ENCODE peak calls at places on chromosome 11, in ten cellular contexts. I is sigmoid colon; X is colonic mucosa; C is mesendoderm; Y is GM04504; G is astrocyte of the cerebellum; W is osteocyte; Z is stimulated activated CD4-positive, alpha-beta T cell treated with anti-CD3 and anti-CD28 coated beads, Interleukin-1b, Interleukin-23, amount 100 ng/mL, for 48 hours; K is effector memory CD4-positive, alpha-beta T cell; V is kidney epithelial cell. S is an unnamed sample.
A peak's percentile ranks its signal among the peaks of the same experiment; 100 is the strongest.

GRCh38 chr11:98711011-98711410 is 309.7 kb upstream of the CNTN5 start:
- DNase-seq in I (no peak), X (no peak), C (no peak), Y (no peak), G (peak; percentile 67), W (no peak), Z (no peak), K (no peak), V (no peak), S (no peak)

GRCh38 chr11:73260127-73260457 is 12.0 kb upstream of the P2RY6 start:
- DNase-seq in I (no peak), X (no peak), C (no peak), Y (no peak), G (no peak), W (peak; percentile 74), Z (no peak), K (no peak), V (no peak), S (peak; percentile 18)

GRCh38 chr11:119368121-119369034 is 13.1 kb downstream of the USP2 start:
- DNase-seq in I (peak; percentile 77), X (peak; percentile 89), C (no peak), Y (no peak), G (no peak), W (no peak), Z (no peak), K (no peak), V (no peak), S (peak; percentile 79)

GRCh38 chr11:126340960-126341709 is 14.4 kb upstream of the ST3GAL4 start:
- DNase-seq in I (no peak), X (no peak), C (no peak), Y (no peak), G (no peak), W (no peak), Z (no peak), K (no peak), V (no peak), S (no peak)

GRCh38 chr11:110430267-110431211 is 791 bp downstream of the FDX1 start:
- DNase-seq in I (peak; percentile 67), X (peak; percentile 75), C (peak; percentile 54), Y (no peak), G (no peak), W (no peak), Z (no peak), K (peak; percentile 3), V (no peak), S (peak; percentile 81)

GRCh38 chr11:14499178-14499559 is 442 bp downstream of the COPB1 start:
- DNase-seq in I (peak; percentile 73), X (peak; percentile 55), C (no peak), Y (no peak), G (no peak), W (no peak), Z (peak; percentile 34), K (no peak), V (no peak), S (no peak)

GRCh38 chr11:134544095-134544815 is 132.2 kb upstream of the B3GAT1 start:
- DNase-seq in I (no peak), X (no peak), C (peak; percentile 29), Y (no peak), G (no peak), W (peak; percentile 66), Z (no peak), K (no peak), V (no peak), S (no peak)

GRCh38 chr11:67269401-67270255 is 3.4 kb downstream of the GRK2 start:
- DNase-seq in I (peak; percentile 73), X (peak; percentile 82), C (no peak), Y (no peak), G (no peak), W (no peak), Z (no peak), K (no peak), V (no peak), S (peak; percentile 78)

GRCh38 chr11:46352063-46352841 is 5.0 kb downstream of the DGKZ start:
- DNase-seq in I (no peak), X (no peak), C (peak; percentile 82), Y (no peak), G (no peak), W (no peak), Z (peak; percentile 81), K (peak; percentile 73), V (no peak), S (peak; percentile 89)

GRCh38 chr11:117629891-117630538 is 167.0 kb downstream of the DSCAML1 start:
- DNase-seq in I (peak; percentile 40), X (no peak), C (no peak), Y (no peak), G (no peak), W (no peak), Z (no peak), K (no peak), V (no peak), S (peak; percentile 60)

GRCh38 chr11:130806746-130807145 is 109.5 kb downstream of the SNX19 start:
- DNase-seq in I (no peak), X (no peak), C (peak; percentile 57), Y (no peak), G (no peak), W (peak; percentile 54), Z (no peak), K (no peak), V (no peak), S (no peak)

GRCh38 chr11:11604340-11604992 is 17.3 kb downstream of the GALNT18 start:
- DNase-seq in I (no peak), X (no peak), C (no peak), Y (no peak), G (no peak), W (no peak), Z (no peak), K (no peak), V (no peak), S (no peak)

GRCh38 chr11:107203656-107204055 is 185.4 kb upstream of the GUCY1A2 start:
- DNase-seq in I (no peak), X (no peak), C (no peak), Y (no peak), G (no peak), W (no peak), Z (no peak), K (no peak), V (no peak), S (no peak)

GRCh38 chr11:113628912-113629311 is 77.2 kb downstream of the TMPRSS5 start:
- DNase-seq in I (no peak), X (no peak), C (peak; percentile 52), Y (no peak), G (no peak), W (no peak), Z (no peak), K (no peak), V (no peak), S (no peak)

GRCh38 chr11:46537121-46537520 is 56.7 kb downstream of the AMBRA1 start:
- DNase-seq in I (no peak), X (no peak), C (peak; percentile 74), Y (no peak), G (no peak), W (no peak), Z (no peak), K (no peak), V (no peak), S (no peak)